ENCODE peak calls at places on chromosomes 6 and 20, in four cellular contexts. O, T, A and K are unnamed samples.

GRCh38 chr20:16802652-16802935 is 54.4 kb downstream of the OTOR start:
- DNase-seq in O (no peak), T (no peak), A (no peak), K (no peak)

GRCh38 chr6:154951400-154952200 is 43.5 kb upstream of the TIAM2 start:
- DNase-seq in O (no peak), T (no peak), A (no peak), K (no peak)

GRCh38 chr6:102402635-102403329 is 1009.3 kb downstream of the GRIK2 start:
- DNase-seq in O (no peak), T (no peak), A (no peak), K (no peak)

GRCh38 chr6:139329224-139329623 is 37.4 kb upstream of the TXLNB start:
- DNase-seq in O (no peak), T (no peak), A (no peak), K (no peak)

GRCh38 chr20:63124092-63124781 is 91.7 kb downstream of the YTHDF1 start:
- DNase-seq in O (no peak), T (peak), A (no peak), K (peak)

GRCh38 chr20:10667077-10667401 is 6.8 kb downstream of the JAG1 start:
- DNase-seq in O (no peak), T (no peak), A (no peak), K (no peak)

GRCh38 chr6:109351231-109352132 is 30.8 kb downstream of the CD164 start:
- DNase-seq in O (peak), T (no peak), A (no peak), K (no peak)

GRCh38 chr6:49499121-49499520 is 602 bp upstream of the GLYATL3 start:
- DNase-seq in O (no peak), T (no peak), A (no peak), K (no peak)

GRCh38 chr20:44772636-44773035 is 27.0 kb downstream of the KCNK15 start:
- DNase-seq in O (no peak), T (no peak), A (no peak), K (no peak)

GRCh38 chr6:169520104-169520503 is 181.7 kb downstream of the WDR27 start:
- DNase-seq in O (no peak), T (peak), A (no peak), K (no peak)

GRCh38 chr20:53444386-53444785 is 149.3 kb downstream of the ZNF217 start:
- DNase-seq in O (no peak), T (no peak), A (no peak), K (no peak)

GRCh38 chr6:109660526-109660925 is 30.5 kb downstream of the AK9 start:
- DNase-seq in O (peak), T (no peak), A (no peak), K (no peak)

GRCh38 chr20:3413393-3413889 is 6.0 kb upstream of the DNAAF9 start:
- DNase-seq in O (no peak), T (no peak), A (no peak), K (no peak)

GRCh38 chr20:3409417-3409816 is 1.9 kb upstream of the DNAAF9 start:
- DNase-seq in O (no peak), T (no peak), A (no peak), K (no peak)

GRCh38 chr20:3414122-3414521 is 6.7 kb upstream of the DNAAF9 start:
- DNase-seq in O (no peak), T (no peak), A (no peak), K (no peak)

GRCh38 chr20:3410464-3410863 is 3.0 kb upstream of the DNAAF9 start:
- DNase-seq in O (no peak), T (no peak), A (no peak), K (no peak)

DNA sequence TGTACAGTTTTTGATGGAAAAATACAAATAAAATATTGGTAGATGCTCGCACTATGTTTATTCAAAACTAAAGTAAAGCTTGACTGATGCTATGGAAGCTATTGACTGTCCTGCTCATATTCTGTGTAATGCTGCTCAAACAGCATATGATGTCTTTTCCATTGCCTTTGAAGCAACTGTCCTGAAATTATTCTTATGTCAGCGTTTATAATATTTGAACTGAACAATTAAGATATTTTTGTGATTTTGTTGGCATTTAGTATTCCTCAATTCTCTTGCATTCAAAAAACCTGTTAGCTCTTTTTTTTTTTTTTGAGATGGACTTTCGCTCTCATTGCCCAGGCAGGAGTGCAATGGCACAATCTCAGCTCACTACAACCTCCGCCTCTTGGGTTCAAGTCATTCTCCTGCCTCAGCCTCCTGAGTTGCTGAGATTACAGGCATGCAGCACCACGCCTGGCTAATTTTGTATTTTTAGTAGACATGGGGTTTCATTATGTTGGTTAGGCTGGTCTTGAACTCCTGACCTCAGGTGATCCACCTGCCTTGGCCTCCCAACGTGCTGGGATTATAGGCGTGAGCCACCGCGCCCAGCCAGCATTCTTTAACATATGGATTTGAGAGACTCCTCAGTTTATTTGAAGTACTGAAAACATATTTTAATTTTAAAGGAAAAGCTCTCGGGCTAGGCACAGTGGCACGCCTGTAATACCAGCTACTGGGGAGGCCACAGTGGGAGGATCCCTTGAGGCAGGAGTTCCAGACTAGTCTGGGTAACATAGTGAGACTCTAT is 5.3 kb upstream of the DNAAF9 start:
- DNase-seq in O (no peak), T (no peak), A (no peak), K (no peak)
- H3K23ac ChIP-seq in O (no peak), T (no peak), A (no peak), K (no peak)

DNA sequence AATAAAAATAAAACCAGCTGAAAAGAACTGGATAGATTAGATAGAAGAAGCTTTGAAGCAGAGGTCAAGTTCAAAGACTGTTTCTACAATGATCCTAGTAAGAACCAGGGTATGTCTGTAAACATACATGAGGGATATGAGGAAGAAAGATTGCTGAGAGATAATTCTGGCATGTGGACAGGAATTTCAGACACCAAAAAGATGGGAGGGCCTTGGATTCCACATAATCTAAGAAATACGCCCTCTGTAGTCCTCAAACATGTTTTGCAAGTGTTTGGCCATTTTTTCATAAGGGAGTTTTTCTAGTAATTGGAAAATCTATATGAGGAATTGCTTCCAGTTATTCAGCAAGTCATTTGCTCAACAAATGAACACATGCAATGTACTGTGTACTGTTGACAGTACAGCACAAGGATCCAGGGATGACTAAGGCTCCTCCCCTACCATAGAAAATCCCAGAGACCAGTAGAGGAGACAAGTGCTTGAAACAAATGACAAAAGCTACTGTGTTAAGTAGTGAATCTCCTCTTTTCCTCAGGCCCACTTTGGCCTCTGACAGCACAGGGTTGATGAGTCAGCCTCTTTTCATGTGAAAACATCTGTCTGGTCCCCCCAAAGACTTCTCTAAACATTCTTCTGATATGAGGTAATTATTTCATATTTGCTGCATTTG is 795.9 kb downstream of the MAFB start:
- DNase-seq in O (no peak), T (peak), A (no peak), K (no peak)
- H4K5ac ChIP-seq in O (no peak), T (no peak), A (no peak), K (no peak)

GRCh38 chr20:18288748-18289705 is 700 bp downstream of the ZNF133 start:
- DNase-seq in O (peak), T (peak), A (no peak), K (no peak)
- H3K23ac ChIP-seq in O (peak), T (peak), A (no peak), K (no peak)

DNA sequence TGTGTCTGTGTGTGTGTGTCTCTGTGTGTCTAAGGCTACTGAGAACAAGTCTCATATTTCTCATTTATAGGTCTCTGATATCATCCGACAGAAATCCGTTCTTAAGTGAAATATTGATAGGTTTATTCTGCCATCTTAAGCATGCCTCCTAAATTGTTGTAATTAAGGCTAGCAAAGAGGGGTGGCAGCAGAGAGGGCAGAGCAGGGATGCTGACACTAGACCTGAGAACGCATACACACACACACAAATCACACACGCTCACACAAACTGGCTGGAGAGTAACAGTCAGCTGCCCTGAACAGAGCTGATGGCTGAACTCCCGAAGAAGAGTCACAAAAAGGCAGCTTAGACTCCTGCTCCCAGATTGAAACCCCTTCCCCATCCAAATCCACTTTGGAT is 85.0 kb upstream of the LRFN2 start:
- DNase-seq in O (peak), T (no peak), A (no peak), K (no peak)
- H4K5ac ChIP-seq in O (no peak), T (no peak), A (no peak), K (no peak)

GRCh38 chr20:4170621-4171537 is 155.5 kb upstream of the RNF24 start:
- DNase-seq in O (no peak), T (no peak), A (no peak), K (no peak)
- H3K23ac ChIP-seq in O (no peak), T (peak), A (no peak), K (no peak)

DNA sequence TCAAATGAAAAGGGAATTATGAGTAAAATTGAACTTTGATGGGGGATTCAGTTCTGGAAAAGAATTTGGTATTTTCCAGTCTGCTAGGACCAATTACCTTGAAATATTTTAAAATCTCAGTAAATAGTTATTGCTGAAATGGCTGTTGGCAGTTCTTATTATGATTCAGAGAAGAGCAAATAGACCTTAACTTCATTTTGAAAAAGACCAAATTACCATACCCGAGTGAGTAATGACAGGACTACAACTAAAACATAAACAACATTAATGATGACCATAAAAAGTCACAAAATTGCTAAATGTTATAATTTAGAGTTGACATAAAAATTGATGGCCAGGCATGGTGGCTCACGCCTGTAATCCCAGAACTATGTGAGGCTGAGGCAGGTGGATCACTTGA is 21.7 kb downstream of the TRIM38 start:
- DNase-seq in O (no peak), T (no peak), A (no peak), K (no peak)
- H4K5ac ChIP-seq in O (no peak), T (no peak), A (no peak), K (no peak)